ENCODE peak calls at places on chromosomes 2 and 18, in four cellular contexts. One of them, this sample, is unnamed. For H3K4me1, the result is how much of the 10 kb centered on the place peaks cover.

GRCh38 chr2:147441140-147441539 is 403.7 kb upstream of the ACVR2A start:
- DNase-seq in heart right ventricle: no peak
- DNase-seq in thoracic aorta: no peak
- DNase-seq in trophoblast cell: no peak
- DNase-seq in this sample: no peak

GRCh38 chr2:112048887-112049286 is 6.2 kb upstream of the TMEM87B start:
- DNase-seq in heart right ventricle: no peak
- DNase-seq in thoracic aorta: no peak
- DNase-seq in trophoblast cell: peak
- DNase-seq in this sample: no peak

GRCh38 chr2:150127995-150128394 is 359.5 kb downstream of the RND3 start:
- DNase-seq in heart right ventricle: no peak
- DNase-seq in thoracic aorta: no peak
- DNase-seq in trophoblast cell: no peak
- DNase-seq in this sample: no peak

GRCh38 chr2:156457523-156458228 is 21.5 kb downstream of the GPD2 start:
- DNase-seq in heart right ventricle: no peak
- DNase-seq in thoracic aorta: no peak
- DNase-seq in trophoblast cell: no peak
- DNase-seq in this sample: no peak

GRCh38 chr2:233115761-233116160 is 55.6 kb downstream of the INPP5D start:
- DNase-seq in heart right ventricle: no peak
- DNase-seq in thoracic aorta: no peak
- DNase-seq in trophoblast cell: no peak
- DNase-seq in this sample: peak

GRCh38 chr2:234863043-234863934 is 88.5 kb upstream of the SH3BP4 start:
- DNase-seq in heart right ventricle: peak
- DNase-seq in thoracic aorta: no peak
- DNase-seq in trophoblast cell: peak
- DNase-seq in this sample: no peak

GRCh38 chr2:191597186-191597751 is 80.7 kb upstream of the NABP1 start:
- DNase-seq in heart right ventricle: no peak
- DNase-seq in thoracic aorta: no peak
- DNase-seq in trophoblast cell: no peak
- DNase-seq in this sample: no peak

GRCh38 chr18:73615506-73615905 is 532.1 kb downstream of the FBXO15 start:
- DNase-seq in heart right ventricle: no peak
- DNase-seq in thoracic aorta: no peak
- DNase-seq in trophoblast cell: no peak
- DNase-seq in this sample: no peak

GRCh38 chr18:74252032-74252380 is 39.8 kb downstream of the CYB5A start:
- DNase-seq in heart right ventricle: no peak
- DNase-seq in thoracic aorta: no peak
- DNase-seq in trophoblast cell: no peak
- DNase-seq in this sample: no peak

GRCh38 chr2:133200684-133201421 is 367.4 kb downstream of the NCKAP5 start:
- DNase-seq in heart right ventricle: no peak
- DNase-seq in thoracic aorta: no peak
- DNase-seq in trophoblast cell: peak
- DNase-seq in this sample: no peak

DNA sequence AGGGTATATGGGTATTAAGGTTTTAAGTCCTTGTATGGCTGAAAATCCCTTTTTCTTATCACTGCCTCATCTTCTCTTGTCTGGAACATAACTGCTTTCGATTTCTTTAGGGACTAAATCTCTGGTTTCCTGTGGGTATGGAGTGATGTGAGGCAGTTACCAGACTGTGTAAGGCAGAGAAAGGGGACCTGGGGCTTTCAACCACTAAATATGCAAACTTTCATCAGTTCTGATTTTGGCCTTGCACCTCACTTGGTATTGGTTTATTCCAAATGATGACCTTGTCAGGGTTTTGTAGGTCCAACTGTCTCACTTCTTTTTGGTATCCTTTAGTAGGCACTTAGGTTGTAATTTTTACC is 9.3 kb downstream of the MAP4K4 start:
- DNase-seq in heart right ventricle: no peak
- DNase-seq in thoracic aorta: no peak
- DNase-seq in trophoblast cell: no peak
- DNase-seq in this sample: no peak
- H3K4me1 ChIP-seq in heart right ventricle: half or more
- H3K4me1 ChIP-seq in thoracic aorta: under half
- H3K4me1 ChIP-seq in trophoblast cell: under half
- H3K4me1 ChIP-seq in this sample: under half

DNA sequence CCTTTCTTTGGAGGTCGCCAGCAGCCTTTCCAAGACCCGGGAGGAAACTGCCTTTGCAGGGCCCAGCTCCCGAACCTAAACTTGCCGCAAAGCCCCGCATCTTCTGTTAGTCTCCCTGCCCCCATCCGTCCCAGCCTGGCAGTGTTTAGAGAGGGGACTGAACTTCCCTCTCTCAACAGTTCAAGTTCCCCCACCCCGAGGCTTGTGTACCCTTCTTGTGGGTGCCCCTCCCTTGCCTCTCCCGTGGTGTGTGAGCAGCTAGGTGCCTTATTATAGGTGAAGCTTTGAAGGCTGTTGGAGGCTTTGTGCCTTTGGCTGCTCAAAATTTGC is 1.4 kb downstream of the LBH start:
- DNase-seq in heart right ventricle: no peak
- DNase-seq in thoracic aorta: no peak
- DNase-seq in trophoblast cell: no peak
- DNase-seq in this sample: no peak
- H3K4me1 ChIP-seq in heart right ventricle: half or more
- H3K4me1 ChIP-seq in thoracic aorta: under half
- H3K4me1 ChIP-seq in trophoblast cell: under half
- H3K4me1 ChIP-seq in this sample: under half

DNA sequence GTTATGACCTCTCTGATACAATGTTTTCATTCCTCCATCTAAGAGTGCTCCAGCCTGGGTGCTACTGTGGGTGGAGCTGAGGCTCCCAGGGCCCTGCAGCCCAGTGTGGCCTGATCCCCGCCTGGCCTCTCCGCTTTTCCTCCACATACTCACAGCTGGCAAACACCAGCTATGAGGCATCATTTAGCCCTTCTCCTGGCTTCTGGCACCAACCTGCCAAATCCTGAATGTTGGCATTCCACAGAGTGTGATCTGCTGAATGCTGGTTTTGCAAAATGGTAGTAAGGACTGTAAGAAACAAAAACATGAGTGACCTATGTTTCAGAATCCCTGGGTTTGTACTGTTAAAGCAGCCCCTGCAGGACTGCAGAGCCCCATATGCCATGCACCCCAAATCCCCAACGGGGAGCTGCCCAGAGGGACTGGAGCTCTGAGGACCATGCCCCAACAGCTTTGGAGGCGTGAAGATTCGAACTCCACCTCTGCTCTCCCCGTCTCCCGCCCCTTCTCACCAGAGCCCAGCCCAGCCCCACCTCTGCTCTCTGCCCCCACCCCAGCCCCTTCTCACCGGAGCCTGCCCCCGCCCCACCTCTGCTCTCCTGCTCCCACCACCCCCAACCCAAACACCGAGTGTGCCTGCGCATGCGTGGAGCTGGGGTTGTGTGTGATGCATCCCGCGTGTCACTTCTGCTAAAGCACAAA is 4.2 kb downstream of the SLC66A2 start:
- DNase-seq in heart right ventricle: no peak
- DNase-seq in thoracic aorta: no peak
- DNase-seq in trophoblast cell: peak
- DNase-seq in this sample: no peak
- H3K4me1 ChIP-seq in heart right ventricle: half or more
- H3K4me1 ChIP-seq in thoracic aorta: under half
- H3K4me1 ChIP-seq in trophoblast cell: under half
- H3K4me1 ChIP-seq in this sample: half or more

GRCh38 chr2:27707462-27708256 is 44.0 kb downstream of the SLC4A1AP start:
- DNase-seq in heart right ventricle: no peak
- DNase-seq in thoracic aorta: no peak
- DNase-seq in trophoblast cell: no peak
- DNase-seq in this sample: peak

GRCh38 chr2:27704342-27704876 is 40.7 kb downstream of the SLC4A1AP start:
- DNase-seq in heart right ventricle: no peak
- DNase-seq in thoracic aorta: no peak
- DNase-seq in trophoblast cell: no peak
- DNase-seq in this sample: no peak

GRCh38 chr2:27708257-27708654 is 44.6 kb downstream of the SLC4A1AP start:
- DNase-seq in heart right ventricle: no peak
- DNase-seq in thoracic aorta: no peak
- DNase-seq in trophoblast cell: no peak
- DNase-seq in this sample: no peak

GRCh38 chr2:27703638-27704341 is 40.1 kb downstream of the SLC4A1AP start:
- DNase-seq in heart right ventricle: peak
- DNase-seq in thoracic aorta: peak
- DNase-seq in trophoblast cell: peak
- DNase-seq in this sample: peak

GRCh38 chr2:27705851-27706622 is 42.3 kb downstream of the SLC4A1AP start:
- DNase-seq in heart right ventricle: peak
- DNase-seq in thoracic aorta: peak
- DNase-seq in trophoblast cell: peak
- DNase-seq in this sample: peak
- H3K4me1 ChIP-seq in heart right ventricle: under half
- H3K4me1 ChIP-seq in thoracic aorta: under half
- H3K4me1 ChIP-seq in trophoblast cell: under half
- H3K4me1 ChIP-seq in this sample: half or more